ENCODE peak calls at places on chromosome 7, in four cellular contexts. K, U, J and P are unnamed samples.

GRCh38 chr7:116930156-116930913 is 23.0 kb upstream of the ST7 start:
- DNase-seq in K (peak; percentile 31), U (peak; percentile 75), J (peak; percentile 81), P (peak; percentile 76)

GRCh38 chr7:128073671-128074070 is 42.4 kb upstream of the LRRC4 start:
- DNase-seq in K (no peak), U (no peak), J (no peak), P (peak; percentile 11)

GRCh38 chr7:120053390-120053961 is 219.5 kb upstream of the KCND2 start:
- DNase-seq in K (peak; percentile 60), U (peak; percentile 41), J (no peak), P (no peak)

GRCh38 chr7:106010866-106011265 is 47.8 kb downstream of the CDHR3 start:
- DNase-seq in K (no peak), U (peak; percentile 47), J (no peak), P (no peak)

GRCh38 chr7:151457534-151457933 is 17.6 kb upstream of the CRYGN start:
- DNase-seq in K (no peak), U (no peak), J (no peak), P (no peak)

GRCh38 chr7:81447351-81447952 is 322.4 kb downstream of the HGF start:
- DNase-seq in K (peak; percentile 37), U (peak; percentile 70), J (peak; percentile 48), P (no peak)

GRCh38 chr7:129855935-129856717 is 96.6 kb downstream of the UBE2H start:
- DNase-seq in K (no peak), U (no peak), J (no peak), P (no peak)

GRCh38 chr7:116500071-116500853 is 724 bp downstream of the CAV2 start:
- DNase-seq in K (no peak), U (peak; percentile 69), J (peak; percentile 26), P (peak; percentile 18)

GRCh38 chr7:158650821-158651225 is 53.8 kb downstream of the NCAPG2 start:
- DNase-seq in K (peak; percentile 15), U (peak; percentile 59), J (no peak), P (no peak)

GRCh38 chr7:113217314-113217713 is 99.0 kb upstream of the SMIM30 start:
- DNase-seq in K (no peak), U (no peak), J (no peak), P (no peak)

GRCh38 chr7:95607477-95608010 is 11.2 kb upstream of the PDK4 start:
- DNase-seq in K (no peak), U (no peak), J (peak; percentile 27), P (no peak)

GRCh38 chr7:127650842-127651555 is 995 bp upstream of the SND1 start:
- DNase-seq in K (no peak), U (no peak), J (no peak), P (peak; percentile 25)

GRCh38 chr7:36001546-36001945 is 151.5 kb upstream of the EEPD1 start:
- DNase-seq in K (no peak), U (peak; percentile 48), J (no peak), P (no peak)

GRCh38 chr7:4655311-4655710 is 26.8 kb upstream of the FOXK1 start:
- DNase-seq in K (no peak), U (no peak), J (no peak), P (no peak)

GRCh38 chr7:4645241-4645640 is 36.9 kb upstream of the FOXK1 start:
- DNase-seq in K (no peak), U (peak; percentile 32), J (no peak), P (no peak)

GRCh38 chr7:4653771-4654170 is 28.3 kb upstream of the FOXK1 start:
- DNase-seq in K (no peak), U (no peak), J (no peak), P (no peak)

GRCh38 chr7:4648111-4648510 is 34.0 kb upstream of the FOXK1 start:
- DNase-seq in K (no peak), U (no peak), J (no peak), P (no peak)

GRCh38 chr7:4650471-4651047 is 31.5 kb upstream of the FOXK1 start:
- DNase-seq in K (no peak), U (peak; percentile 44), J (no peak), P (no peak)
- TF ChIP-seq CTCF in K (no peak), U (no peak), J (no peak), P (no peak)

DNA sequence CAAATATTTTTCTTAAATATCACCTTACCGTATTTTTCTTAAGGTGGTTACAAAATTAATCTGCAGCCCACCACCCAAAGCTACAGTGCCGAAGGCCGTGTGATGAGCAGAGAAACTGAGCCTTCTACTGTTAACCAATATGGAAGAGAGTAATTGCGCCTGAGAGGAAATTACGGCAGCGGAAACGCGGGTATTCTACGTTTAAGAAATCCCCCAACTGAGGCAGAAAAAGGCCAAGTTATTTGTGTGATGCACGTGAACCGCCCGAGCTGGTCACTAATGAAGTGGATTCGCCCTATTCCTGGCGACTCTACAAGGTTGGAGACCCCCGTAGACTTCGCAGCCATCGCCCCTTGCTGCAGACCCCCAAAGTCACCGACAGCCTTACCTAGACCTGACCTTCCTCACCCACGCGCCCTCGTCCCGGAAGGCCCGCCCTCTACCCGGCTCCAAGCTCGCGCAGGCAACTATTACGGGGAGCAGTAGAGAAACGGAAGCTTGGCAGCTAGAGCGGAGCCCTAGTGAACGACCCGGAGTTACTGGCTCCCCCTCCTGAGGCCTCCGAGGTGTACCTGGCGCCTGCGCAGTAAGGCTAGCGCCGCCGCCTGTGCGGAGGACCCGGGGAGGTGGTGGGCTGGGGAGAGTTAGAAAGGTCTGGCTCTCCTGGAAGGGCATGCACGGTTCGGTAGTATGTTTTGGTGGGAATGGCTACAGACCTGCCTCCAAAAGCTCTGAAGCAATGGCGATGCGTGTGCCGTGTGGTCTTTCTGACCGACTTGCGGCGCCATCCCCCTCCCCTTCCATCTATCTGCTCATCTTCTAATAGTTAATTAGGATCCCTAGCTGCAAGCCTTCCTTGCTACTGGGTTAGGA is at the start of gene MRPS33:
- DNase-seq in K (peak; percentile 90), U (peak; percentile 96), J (peak; percentile 97), P (peak; percentile 95)
- TF ChIP-seq CTCF in K (peak; percentile 51), U (peak; percentile 71), J (peak; percentile 15), P (peak; percentile 75)

GRCh38 chr7:125363873-125364272 is 434.2 kb upstream of the POT1 start:
- DNase-seq in K (no peak), U (peak; percentile 50), J (no peak), P (no peak)
- TF ChIP-seq CTCF in K (no peak), U (no peak), J (no peak), P (no peak)

GRCh38 chr7:84076219-84076618 is 118.4 kb downstream of the SEMA3A start:
- DNase-seq in K (no peak), U (no peak), J (no peak), P (no peak)

GRCh38 chr7:84083846-84084245 is 110.7 kb downstream of the SEMA3A start:
- DNase-seq in K (no peak), U (no peak), J (no peak), P (no peak)

GRCh38 chr7:84078415-84078814 is 116.2 kb downstream of the SEMA3A start:
- DNase-seq in K (no peak), U (no peak), J (no peak), P (no peak)

GRCh38 chr7:84085147-84085546 is 109.4 kb downstream of the SEMA3A start:
- DNase-seq in K (no peak), U (peak; percentile 73), J (no peak), P (no peak)

DNA sequence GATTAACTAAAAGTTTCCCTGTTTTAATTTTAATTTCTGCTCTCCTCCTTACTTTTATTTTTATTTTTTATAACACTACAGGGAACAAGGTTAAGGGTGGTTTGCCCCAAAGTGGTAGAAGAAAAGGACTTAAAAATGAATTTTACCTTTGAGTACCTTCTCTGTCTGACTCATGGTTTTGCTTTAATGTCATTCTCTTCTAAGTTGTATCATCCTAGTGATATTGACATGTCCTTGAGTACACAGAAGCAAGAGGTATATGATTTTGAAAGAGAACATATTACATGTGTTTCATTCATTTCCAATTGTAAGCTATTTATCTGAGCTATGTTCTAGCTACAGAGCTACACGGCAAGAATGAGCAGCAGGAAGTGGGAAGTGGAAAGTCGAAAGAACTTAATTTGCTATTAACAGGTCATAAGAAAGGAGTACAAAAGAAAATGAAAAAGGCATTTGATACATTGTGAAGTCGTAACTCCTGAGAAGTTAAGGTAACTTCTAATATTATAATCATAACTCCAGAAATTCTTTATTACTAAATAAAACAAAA is 112.5 kb downstream of the SEMA3A start:
- DNase-seq in K (no peak), U (no peak), J (no peak), P (no peak)
- TF ChIP-seq CTCF in K (no peak), U (no peak), J (no peak), P (no peak)

GRCh38 chr7:37918526-37918925 is 1.9 kb upstream of the SFRP4 start:
- DNase-seq in K (no peak), U (no peak), J (no peak), P (no peak)

GRCh38 chr7:37920305-37920618 is 178 bp upstream of the EPDR1 start:
- DNase-seq in K (no peak), U (no peak), J (no peak), P (no peak)

GRCh38 chr7:37916017-37916672 is 472 bp downstream of the SFRP4 start:
- DNase-seq in K (no peak), U (no peak), J (peak; percentile 19), P (peak; percentile 17)

GRCh38 chr7:37915438-37915837 is 1.2 kb downstream of the SFRP4 start:
- DNase-seq in K (no peak), U (peak; percentile 42), J (no peak), P (no peak)

GRCh38 chr7:37916673-37917660 is at the start of gene SFRP4:
- DNase-seq in K (no peak), U (peak; percentile 88), J (peak; percentile 50), P (peak; percentile 61)
- TF ChIP-seq CTCF in K (peak; percentile 70), U (peak; percentile 63), J (peak; percentile 47), P (peak; percentile 50)

DNA sequence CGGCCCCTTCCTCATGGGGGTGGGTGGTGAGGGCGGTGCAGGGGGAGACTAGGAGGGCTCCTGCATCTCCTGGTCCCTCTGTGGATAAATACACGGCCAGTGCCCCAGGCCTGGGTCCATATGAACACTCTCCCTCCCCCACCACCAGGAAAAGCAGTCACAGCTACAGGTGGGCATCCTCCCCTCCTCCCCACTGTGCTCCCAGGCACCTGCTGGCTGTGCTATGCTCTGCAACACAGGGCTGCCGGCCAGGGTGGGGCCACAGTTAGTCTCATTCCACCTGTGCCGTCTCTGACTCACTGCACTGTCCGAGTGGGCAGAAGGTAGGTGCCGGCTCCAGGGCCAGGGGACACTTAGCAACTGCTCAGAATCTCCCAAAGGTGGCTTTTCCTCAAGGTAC is 87.3 kb upstream of the INSIG1 start:
- DNase-seq in K (no peak), U (no peak), J (no peak), P (no peak)
- TF ChIP-seq CTCF in K (no peak), U (no peak), J (no peak), P (no peak)

DNA sequence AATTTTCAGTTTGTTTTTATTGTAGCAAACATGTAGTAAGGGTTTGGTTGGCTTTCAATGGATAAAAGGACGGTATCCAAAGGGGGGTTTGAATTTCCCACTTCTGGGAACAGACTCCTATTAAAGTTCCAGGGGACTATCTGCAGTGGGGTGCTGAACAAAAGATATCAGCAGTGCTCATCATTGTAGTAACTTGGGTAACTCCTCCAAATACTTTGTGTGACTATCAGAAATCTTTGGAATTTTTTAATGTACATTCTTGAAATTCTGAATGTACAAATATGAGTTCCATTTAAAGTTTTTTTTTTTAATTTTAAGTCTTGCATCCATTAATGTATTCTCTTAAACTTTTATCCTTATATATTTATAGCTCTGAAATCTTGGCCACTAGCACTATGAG is 42.1 kb downstream of the CYP51A1 start:
- DNase-seq in K (no peak), U (no peak), J (no peak), P (no peak)
- TF ChIP-seq CTCF in K (no peak), U (no peak), J (no peak), P (no peak)

DNA sequence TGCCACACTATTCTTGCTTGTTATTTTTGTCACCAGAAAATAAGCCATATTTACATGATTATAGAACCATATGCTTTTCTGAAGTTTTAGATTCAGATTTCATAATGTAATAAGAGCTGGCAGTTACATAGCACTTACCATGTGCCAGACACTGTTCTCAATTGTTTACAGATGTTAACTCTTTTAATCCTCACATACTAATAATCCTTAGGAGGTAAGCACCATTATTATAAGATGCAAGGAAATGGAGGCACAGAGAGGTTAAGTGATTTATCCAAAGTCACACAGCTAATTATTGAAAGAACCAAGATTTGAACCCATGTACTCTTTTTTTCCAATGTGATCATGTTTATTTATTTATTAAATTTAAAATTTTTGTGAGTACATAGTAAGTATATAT is 57.2 kb downstream of the CREB5 start:
- DNase-seq in K (no peak), U (no peak), J (no peak), P (no peak)
- TF ChIP-seq CTCF in K (no peak), U (no peak), J (no peak), P (no peak)